ENCODE peak calls at places on chromosomes 2 and 18, in eight cellular contexts. A is right lobe of liver, O is body of pancreas, W is HepG2, C is IMR-90, I is HCT116, K is upper lobe of left lung, U is gastrocnemius medialis. E is an unnamed sample. For H3K27me3, the result is how much of the 10 kb centered on the place peaks cover.

GRCh38 chr18:3596324-3597158 is 146.6 kb downstream of the TGIF1 start:
- ATAC-seq in W (peak), K (no peak), O (no peak), A (peak), U (peak), C (no peak), I (peak), E (no peak)

GRCh38 chr2:226474131-226474530 is 325.5 kb downstream of the IRS1 start:
- ATAC-seq in C (no peak), A (no peak), U (no peak), K (no peak), W (no peak), O (no peak), I (no peak), E (no peak)

GRCh38 chr2:218736535-218736934 is 25.9 kb downstream of the TTLL4 start:
- ATAC-seq in W (no peak), A (no peak), C (no peak), I (no peak), U (no peak), K (no peak), O (no peak), E (no peak)

GRCh38 chr2:20682166-20682565 is 15.2 kb downstream of the GDF7 start:
- ATAC-seq in O (no peak), I (peak), C (peak), K (no peak), W (peak), A (peak), U (no peak), E (no peak)

GRCh38 chr18:77983270-77983669 is 733.6 kb downstream of the GALR1 start:
- ATAC-seq in I (no peak), C (no peak), A (no peak), W (no peak), U (no peak), O (no peak), K (no peak), E (no peak)

GRCh38 chr18:50973367-50974126 is 5.7 kb downstream of the ELAC1 start:
- ATAC-seq in O (peak), I (no peak), U (peak), C (peak), A (peak), K (no peak), W (peak), E (no peak)

GRCh38 chr18:23902396-23902795 is 112.2 kb upstream of the TTC39C start:
- ATAC-seq in K (no peak), U (no peak), A (peak), O (no peak), C (no peak), I (no peak), W (no peak), E (no peak)

GRCh38 chr18:1050012-1050657 is 145.5 kb downstream of the ADCYAP1 start:
- ATAC-seq in C (no peak), O (no peak), K (no peak), W (no peak), A (no peak), U (no peak), I (no peak), E (no peak)

GRCh38 chr2:171266102-171266501 is 105.4 kb upstream of the TLK1 start:
- ATAC-seq in W (no peak), O (no peak), A (no peak), C (no peak), U (no peak), K (no peak), I (no peak), E (no peak)

GRCh38 chr2:28633739-28634138 is 117.9 kb upstream of the PPP1CB start:
- ATAC-seq in O (no peak), U (no peak), C (peak), W (peak), I (peak), A (peak), K (no peak), E (peak)

GRCh38 chr2:230318190-230319121 is 8.5 kb upstream of the SP140L start:
- ATAC-seq in U (no peak), C (no peak), K (no peak), A (no peak), O (no peak), I (no peak), W (no peak), E (no peak)

GRCh38 chr2:19752500-19752899 is 149.3 kb downstream of the TTC32 start:
- ATAC-seq in A (no peak), U (no peak), C (peak), K (no peak), W (no peak), O (peak), I (no peak), E (no peak)

GRCh38 chr2:2542966-2543555 is 212.0 kb upstream of the MYT1L start:
- ATAC-seq in U (no peak), A (no peak), I (no peak), K (no peak), W (no peak), O (no peak), C (no peak), E (no peak)

GRCh38 chr2:25558262-25558661 is 115.1 kb downstream of the DTNB start:
- ATAC-seq in K (peak), W (no peak), C (peak), O (no peak), I (no peak), U (no peak), A (peak), E (peak)

GRCh38 chr18:56267334-56267733 is 371.1 kb downstream of the TXNL1 start:
- ATAC-seq in C (no peak), I (no peak), A (no peak), W (no peak), U (no peak), O (no peak), K (no peak), E (no peak)

GRCh38 chr2:201465524-201465971 is 14.0 kb downstream of the STRADB start:
- ATAC-seq in U (peak), W (peak), K (no peak), I (no peak), A (no peak), C (peak), O (no peak), E (no peak)

GRCh38 chr2:18749912-18750526 is 160.7 kb upstream of the NT5C1B start:
- ATAC-seq in C (peak), I (peak), W (peak), O (no peak), A (peak), K (no peak), U (peak), E (no peak)

GRCh38 chr2:127810156-127810636 is 775 bp downstream of the WDR33 start:
- ATAC-seq in O (no peak), U (peak), K (no peak), W (peak), I (no peak), C (peak), A (peak), E (no peak)

GRCh38 chr2:190849774-190850173 is 30.8 kb upstream of the GLS start:
- ATAC-seq in K (no peak), C (peak), O (no peak), W (no peak), A (no peak), I (peak), U (no peak), E (no peak)

GRCh38 chr2:137842952-137843351 is 121.3 kb upstream of the HNMT start:
- ATAC-seq in I (no peak), W (no peak), U (no peak), A (no peak), C (no peak), K (no peak), O (no peak), E (no peak)

GRCh38 chr18:3075491-3075890 is 62.5 kb upstream of the LPIN2 start:
- ATAC-seq in K (no peak), A (no peak), O (no peak), W (no peak), U (no peak), I (no peak), C (no peak), E (no peak)

GRCh38 chr18:474416-474815 is 26.1 kb downstream of the COLEC12 start:
- ATAC-seq in O (no peak), A (no peak), C (no peak), K (no peak), W (no peak), I (no peak), U (no peak), E (peak)

GRCh38 chr2:237290249-237290648 is 123.7 kb downstream of the COL6A3 start:
- ATAC-seq in K (peak), O (peak), A (peak), W (no peak), U (peak), C (peak), I (no peak), E (peak)

GRCh38 chr2:23480991-23481797 is 96.2 kb downstream of the KLHL29 start:
- ATAC-seq in C (peak), I (peak), U (peak), A (peak), W (no peak), O (peak), K (peak), E (peak)

GRCh38 chr2:30756051-30756719 is 51.1 kb downstream of the CAPN13 start:
- ATAC-seq in K (no peak), O (peak), W (peak), A (peak), U (no peak), C (no peak), I (peak), E (no peak)

GRCh38 chr2:191299009-191299408 is 53.8 kb downstream of the MYO1B start:
- ATAC-seq in O (no peak), C (peak), K (no peak), I (no peak), A (no peak), U (no peak), W (no peak), E (no peak)

GRCh38 chr2:199646439-199646838 is 188.7 kb upstream of the SATB2 start:
- ATAC-seq in A (no peak), W (no peak), C (no peak), I (no peak), O (no peak), U (no peak), K (no peak), E (no peak)

GRCh38 chr2:236875906-236876505 is 209.7 kb upstream of the COPS8 start:
- ATAC-seq in O (peak), W (no peak), A (no peak), K (peak), U (peak), C (no peak), I (no peak), E (peak)

GRCh38 chr2:86274918-86275275 is 62.5 kb downstream of the REEP1 start:
- ATAC-seq in O (peak), W (peak), A (no peak), K (no peak), U (peak), C (no peak), I (peak), E (peak)

GRCh38 chr2:230877131-230877736 is 12.5 kb downstream of the ITM2C start:
- ATAC-seq in W (no peak), O (no peak), A (no peak), C (no peak), U (no peak), I (no peak), K (no peak), E (no peak)

GRCh38 chr2:105909215-105909614 is 164.5 kb downstream of the NCK2 start:
- ATAC-seq in I (no peak), C (no peak), A (no peak), W (no peak), O (no peak), K (no peak), U (no peak), E (no peak)

GRCh38 chr2:240205348-240205747 is 64.9 kb upstream of the OTOS start:
- ATAC-seq in K (no peak), O (no peak), W (no peak), C (peak), U (peak), I (peak), A (peak), E (no peak)

GRCh38 chr18:46301081-46301480 is 196.9 kb downstream of the HAUS1 start:
- ATAC-seq in W (no peak), I (no peak), C (no peak), O (no peak), U (no peak), K (no peak), A (no peak), E (no peak)

GRCh38 chr2:78061301-78061700 is 539.1 kb upstream of the LRRTM4 start:
- ATAC-seq in O (no peak), K (no peak), C (no peak), W (no peak), U (peak), I (no peak), A (no peak), E (no peak)

GRCh38 chr2:20796374-20796791 is 26.5 kb downstream of the LDAH start:
- ATAC-seq in A (peak), U (no peak), I (no peak), C (no peak), K (peak), O (no peak), W (peak), E (peak)

GRCh38 chr2:186032337-186032736 is 293.7 kb downstream of the FSIP2 start:
- ATAC-seq in I (no peak), U (no peak), W (no peak), A (peak), O (no peak), K (no peak), C (no peak), E (no peak)

GRCh38 chr2:164126960-164127359 is 391.2 kb upstream of the FIGN start:
- ATAC-seq in U (no peak), K (no peak), W (peak), A (no peak), I (peak), O (no peak), C (no peak), E (no peak)

GRCh38 chr2:14628906-14629305 is 3.6 kb upstream of the LRATD1 start:
- ATAC-seq in U (no peak), K (no peak), O (no peak), C (no peak), W (no peak), I (no peak), A (peak), E (no peak)

GRCh38 chr2:200329384-200329783 is 22.9 kb downstream of the SPATS2L start:
- ATAC-seq in A (peak), W (peak), O (no peak), C (no peak), U (no peak), I (no peak), K (no peak), E (no peak)

GRCh38 chr2:74513605-74514367 is 464 bp upstream of the TLX2 start:
- ATAC-seq in C (peak), K (no peak), O (no peak), A (no peak), U (no peak), W (no peak), I (no peak), E (no peak)

GRCh38 chr2:74512744-74513604 is 1.3 kb upstream of the TLX2 start:
- ATAC-seq in C (no peak), O (no peak), I (no peak), U (no peak), A (no peak), W (peak), K (no peak), E (no peak)

GRCh38 chr2:74515271-74516069 is 1.2 kb downstream of the TLX2 start:
- ATAC-seq in K (peak), O (peak), U (no peak), A (no peak), I (no peak), W (no peak), C (no peak), E (no peak)

GRCh38 chr2:74516070-74516633 is 1.9 kb downstream of the TLX2 start:
- ATAC-seq in A (peak), C (peak), W (no peak), K (peak), U (peak), O (peak), I (peak), E (peak)

GRCh38 chr2:74514368-74515270 is at the start of gene TLX2:
- ATAC-seq in W (no peak), I (no peak), U (no peak), K (no peak), A (no peak), C (peak), O (no peak), E (no peak)
- H3K27me3 ChIP-seq in W (under half), I (under half), U (half or more), K (half or more), A (under half), C (half or more), O (under half), E (half or more)

DNA sequence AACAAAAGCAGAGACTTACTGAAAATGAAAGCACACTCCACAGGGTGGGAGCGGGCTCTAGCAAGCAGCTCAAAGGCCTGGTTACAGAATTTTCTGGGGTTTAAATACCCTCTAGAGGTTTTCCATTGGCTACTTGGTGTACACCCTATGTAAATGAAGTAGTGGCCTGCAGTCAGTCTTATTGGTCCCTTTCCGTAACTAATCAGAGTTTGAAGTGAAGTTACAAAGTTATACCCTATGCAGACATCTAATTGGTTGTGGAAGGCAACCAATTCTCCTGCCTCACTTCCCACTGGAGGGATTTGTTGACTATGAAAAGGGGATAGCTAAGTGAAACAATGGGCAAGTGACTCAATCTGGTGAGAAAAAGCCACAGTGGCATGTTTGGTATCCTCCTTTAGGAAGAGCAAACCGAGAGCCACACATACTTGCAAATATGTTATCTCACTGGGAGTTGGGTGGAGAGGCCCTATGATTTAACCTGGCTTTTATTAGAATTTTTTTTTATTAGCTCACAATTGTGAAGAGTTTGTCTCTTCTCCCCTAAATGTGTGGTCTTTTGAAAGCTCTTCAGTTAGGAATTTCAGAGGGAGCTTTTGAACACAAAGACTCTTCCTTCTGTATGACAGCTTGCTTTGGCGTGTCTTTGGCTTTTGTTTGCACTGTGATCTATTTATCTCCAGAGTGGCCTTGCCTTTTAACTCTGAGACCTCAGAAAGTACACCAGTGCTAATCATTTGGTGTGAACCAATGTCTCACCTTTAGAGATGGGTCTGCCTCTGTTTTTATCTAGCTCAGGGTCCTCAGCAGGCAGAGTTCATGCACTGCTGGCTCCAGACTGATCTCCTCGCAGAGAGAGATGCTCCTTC is 69.6 kb downstream of the MAP4K4 start:
- ATAC-seq in C (peak), K (no peak), A (peak), O (no peak), I (peak), W (peak), U (no peak), E (no peak)
- TF ChIP-seq POLR2A in C (no peak), K (no peak), A (no peak), O (no peak), I (no peak), W (peak), U (no peak), E (no peak)

GRCh38 chr2:235492850-235493344 is 946 bp upstream of the AGAP1 start:
- ATAC-seq in U (no peak), K (no peak), A (no peak), O (no peak), W (no peak), C (no peak), I (no peak), E (no peak)
- H3K27ac ChIP-seq in U (peak), K (peak), A (peak), O (peak), W (no peak), C (no peak), I (peak), E (peak)

DNA sequence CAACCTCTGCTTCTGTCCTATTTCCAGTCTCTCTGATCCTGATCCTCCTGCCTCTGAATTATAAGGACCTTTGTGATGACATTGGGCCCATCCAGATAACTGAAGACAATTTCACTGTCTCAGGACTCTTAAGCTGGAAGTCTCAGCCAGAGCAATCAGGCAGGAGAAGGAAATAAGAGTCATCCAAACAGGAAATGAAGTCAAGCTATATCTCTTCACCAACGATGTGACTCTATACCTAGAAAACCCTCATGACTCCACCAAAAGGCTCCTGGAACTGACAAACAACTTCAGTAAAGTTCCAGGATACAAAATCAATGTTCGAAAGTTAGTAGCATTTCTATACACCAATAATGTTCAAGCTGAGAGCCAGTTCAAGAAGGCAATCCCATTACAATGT is 29.3 kb upstream of the TWIST2 start:
- ATAC-seq in C (no peak), U (no peak), W (no peak), K (no peak), O (no peak), I (no peak), A (no peak), E (no peak)
- H3K27me3 ChIP-seq in C (under half), U (under half), W (under half), K (under half), O (under half), I (under half), A (under half), E (half or more)

GRCh38 chr2:213020268-213020667 is 131.1 kb downstream of the IKZF2 start:
- ATAC-seq in K (no peak), A (no peak), U (no peak), O (no peak), I (no peak), W (no peak), C (no peak), E (no peak)
- TF ChIP-seq POLR2A in K (no peak), A (no peak), U (no peak), O (no peak), I (no peak), W (no peak), C (no peak), E (no peak)

E was measured in gastroesophageal sphincter.